ENCODE peak calls at places on chromosomes 12 and 14, in four cellular contexts. R is stimulated activated CD4-positive, alpha-beta T cell treated with anti-CD3 and anti-CD28 coated beads, TNF-alpha, amount 100 ng/mL, for 1 hour; X is Calu3; Y is NCI-H1105. Z is an unnamed sample.

GRCh38 chr12:547883-548470 is 88.2 kb downstream of the B4GALNT3 start:
- DNase-seq in R (no peak), X (no peak), Y (no peak), Z (no peak)

GRCh38 chr12:109561711-109562030 is 11.6 kb downstream of the MMAB start:
- DNase-seq in R (no peak), X (no peak), Y (no peak), Z (no peak)

GRCh38 chr12:26939192-26939832 is 1.0 kb downstream of the FGFR1OP2 start:
- DNase-seq in R (no peak), X (no peak), Y (no peak), Z (no peak)

GRCh38 chr12:109863961-109864712 is 16.2 kb downstream of the GLTP start:
- DNase-seq in R (no peak), X (no peak), Y (no peak), Z (peak; percentile 87)

GRCh38 chr14:101405931-101406330 is 155.4 kb upstream of the DIO3 start:
- DNase-seq in R (no peak), X (no peak), Y (no peak), Z (no peak)

GRCh38 chr14:76867536-76868452 is 41.6 kb downstream of the LRRC74A start:
- DNase-seq in R (peak; percentile 13), X (no peak), Y (no peak), Z (no peak)

GRCh38 chr12:47858511-47859266 is 39.0 kb upstream of the HDAC7 start:
- DNase-seq in R (no peak), X (no peak), Y (no peak), Z (no peak)

GRCh38 chr14:55077691-55078151 is 26.3 kb downstream of the MAPK1IP1L start:
- DNase-seq in R (no peak), X (peak; percentile 83), Y (no peak), Z (no peak)

GRCh38 chr12:55780695-55781094 is 36.8 kb downstream of the SARNP start:
- DNase-seq in R (no peak), X (no peak), Y (no peak), Z (no peak)

GRCh38 chr14:99628832-99629618 is 15.9 kb upstream of the HHIPL1 start:
- DNase-seq in R (peak; percentile 21), X (peak; percentile 88), Y (peak; percentile 49), Z (peak; percentile 31)

GRCh38 chr14:32932302-32932920 is 6.3 kb upstream of the NPAS3 start:
- DNase-seq in R (no peak), X (no peak), Y (no peak), Z (no peak)

GRCh38 chr12:48219635-48220034 is 16.5 kb upstream of the OR10AD1 start:
- DNase-seq in R (no peak), X (peak; percentile 13), Y (no peak), Z (no peak)

Z was measured in LNCaP clone FGC.